ENCODE peak calls at places on chromosomes 5 and 9, in ten cellular contexts. C is iris pigment epithelial cell; D is stimulated activated CD4-positive, alpha-beta T cell treated with anti-CD3 and anti-CD28 coated beads, Interleukin-2, amount 100 ng/mL, for 48 hours; Y is skeletal muscle cell; W is myocyte; T is adrenal gland; Q is right cardiac atrium; U is kidney tubule cell; L is NCI-H345; X is Kasumi-1. E is an unnamed sample.

GRCh38 chr9:72586388-72587160 is 65.2 kb downstream of the TMC1 start:
- DNase-seq in C (peak), D (no peak), Y (peak), W (no peak), T (no peak), Q (no peak), U (peak), L (no peak), X (peak), E (peak)

GRCh38 chr9:134678671-134679443 is 37.3 kb downstream of the COL5A1 start:
- DNase-seq in C (no peak), D (no peak), Y (no peak), W (no peak), T (no peak), Q (no peak), U (no peak), L (peak), X (no peak), E (no peak)

GRCh38 chr5:68367274-68367673 is 151.7 kb downstream of the PIK3R1 start:
- DNase-seq in C (no peak), D (no peak), Y (no peak), W (no peak), T (no peak), Q (no peak), U (no peak), L (no peak), X (no peak), E (no peak)

GRCh38 chr9:90843530-90843929 is 41.9 kb downstream of the SYK start:
- DNase-seq in C (no peak), D (no peak), Y (no peak), W (no peak), T (no peak), Q (no peak), U (no peak), L (no peak), X (peak), E (no peak)

GRCh38 chr5:169013846-169014245 is 287.1 kb downstream of the SLIT3 start:
- DNase-seq in C (no peak), D (no peak), Y (no peak), W (no peak), T (no peak), Q (no peak), U (no peak), L (no peak), X (no peak), E (no peak)

GRCh38 chr5:74919487-74919886 is 53.3 kb upstream of the FAM169A start:
- DNase-seq in C (peak), D (no peak), Y (peak), W (peak), T (no peak), Q (no peak), U (peak), L (peak), X (peak), E (peak)

GRCh38 chr5:154189256-154189818 is 1.2 kb upstream of the GALNT10 start:
- DNase-seq in C (no peak), D (no peak), Y (no peak), W (peak), T (peak), Q (peak), U (no peak), L (no peak), X (no peak), E (no peak)

GRCh38 chr9:118961857-118962256 is 407.4 kb downstream of the BRINP1 start:
- DNase-seq in C (peak), D (no peak), Y (peak), W (peak), T (no peak), Q (no peak), U (peak), L (no peak), X (no peak), E (no peak)